ENCODE peak calls at places on chromosomes 6 and 20, in ten cellular contexts. One of them, this sample, is unnamed.

GRCh38 chr6:46490425-46491200 is 636 bp downstream of the RCAN2 start:
- DNase-seq in fibroblast of lung: no peak
- DNase-seq in PC-3: no peak
- DNase-seq in HCT116: no peak
- DNase-seq in neuronal stem cell: peak; percentile 67
- DNase-seq in astrocyte: no peak
- DNase-seq in K562: no peak
- DNase-seq in adipocyte: peak; percentile 66
- DNase-seq in GM23248: peak; percentile 70
- DNase-seq in neural progenitor cell: peak; percentile 87
- DNase-seq in this sample: peak; percentile 26

GRCh38 chr20:50191065-50191565 is 485 bp downstream of the CEBPB start:
- DNase-seq in fibroblast of lung: no peak
- DNase-seq in PC-3: peak; percentile 59
- DNase-seq in HCT116: no peak
- DNase-seq in neuronal stem cell: no peak
- DNase-seq in astrocyte: no peak
- DNase-seq in K562: peak; percentile 75
- DNase-seq in adipocyte: no peak
- DNase-seq in GM23248: peak; percentile 79
- DNase-seq in neural progenitor cell: no peak
- DNase-seq in this sample: peak; percentile 84

GRCh38 chr20:10005885-10006284 is 28.9 kb upstream of the ANKEF1 start:
- DNase-seq in fibroblast of lung: no peak
- DNase-seq in PC-3: no peak
- DNase-seq in HCT116: no peak
- DNase-seq in neuronal stem cell: no peak
- DNase-seq in astrocyte: no peak
- DNase-seq in K562: peak; percentile 75
- DNase-seq in adipocyte: no peak
- DNase-seq in GM23248: no peak
- DNase-seq in neural progenitor cell: no peak
- DNase-seq in this sample: no peak

GRCh38 chr6:139927236-139927635 is 552.8 kb upstream of the CITED2 start:
- DNase-seq in fibroblast of lung: peak; percentile 96
- DNase-seq in PC-3: peak; percentile 20
- DNase-seq in HCT116: no peak
- DNase-seq in neuronal stem cell: no peak
- DNase-seq in astrocyte: peak; percentile 94
- DNase-seq in K562: peak; percentile 37
- DNase-seq in adipocyte: peak; percentile 69
- DNase-seq in GM23248: peak; percentile 76
- DNase-seq in neural progenitor cell: no peak
- DNase-seq in this sample: no peak

GRCh38 chr6:3205913-3206312 is 21.5 kb downstream of the TUBB2B start:
- DNase-seq in fibroblast of lung: peak; percentile 90
- DNase-seq in PC-3: peak; percentile 81
- DNase-seq in HCT116: no peak
- DNase-seq in neuronal stem cell: no peak
- DNase-seq in astrocyte: peak; percentile 98
- DNase-seq in K562: peak; percentile 27
- DNase-seq in adipocyte: peak; percentile 93
- DNase-seq in GM23248: peak; percentile 97
- DNase-seq in neural progenitor cell: no peak
- DNase-seq in this sample: no peak

GRCh38 chr6:125839879-125840278 is 49.1 kb downstream of the NCOA7 start:
- DNase-seq in fibroblast of lung: no peak
- DNase-seq in PC-3: no peak
- DNase-seq in HCT116: no peak
- DNase-seq in neuronal stem cell: no peak
- DNase-seq in astrocyte: no peak
- DNase-seq in K562: no peak
- DNase-seq in adipocyte: no peak
- DNase-seq in GM23248: no peak
- DNase-seq in neural progenitor cell: no peak
- DNase-seq in this sample: no peak

GRCh38 chr20:63502671-63503172 is 3.8 kb upstream of the EEF1A2 start:
- DNase-seq in fibroblast of lung: no peak
- DNase-seq in PC-3: no peak
- DNase-seq in HCT116: no peak
- DNase-seq in neuronal stem cell: no peak
- DNase-seq in astrocyte: no peak
- DNase-seq in K562: no peak
- DNase-seq in adipocyte: no peak
- DNase-seq in GM23248: no peak
- DNase-seq in neural progenitor cell: no peak
- DNase-seq in this sample: no peak

GRCh38 chr6:43302126-43302525 is 4.1 kb downstream of the SLC22A7 start:
- DNase-seq in fibroblast of lung: no peak
- DNase-seq in PC-3: no peak
- DNase-seq in HCT116: no peak
- DNase-seq in neuronal stem cell: no peak
- DNase-seq in astrocyte: no peak
- DNase-seq in K562: no peak
- DNase-seq in adipocyte: no peak
- DNase-seq in GM23248: no peak
- DNase-seq in neural progenitor cell: no peak
- DNase-seq in this sample: no peak

GRCh38 chr6:113858067-113858604 is 991 bp downstream of the MARCKS start:
- DNase-seq in fibroblast of lung: peak; percentile 52
- DNase-seq in PC-3: peak; percentile 15
- DNase-seq in HCT116: no peak
- DNase-seq in neuronal stem cell: peak; percentile 51
- DNase-seq in astrocyte: peak; percentile 27
- DNase-seq in K562: no peak
- DNase-seq in adipocyte: peak; percentile 65
- DNase-seq in GM23248: peak; percentile 67
- DNase-seq in neural progenitor cell: peak; percentile 69
- DNase-seq in this sample: peak; percentile 56

GRCh38 chr20:24465730-24466129 is 3.7 kb upstream of the SYNDIG1 start:
- DNase-seq in fibroblast of lung: peak; percentile 17
- DNase-seq in PC-3: no peak
- DNase-seq in HCT116: no peak
- DNase-seq in neuronal stem cell: no peak
- DNase-seq in astrocyte: peak; percentile 62
- DNase-seq in K562: no peak
- DNase-seq in adipocyte: peak; percentile 4
- DNase-seq in GM23248: peak; percentile 82
- DNase-seq in neural progenitor cell: no peak
- DNase-seq in this sample: no peak

GRCh38 chr6:36184311-36184710 is 12.2 kb upstream of the BRPF3 start:
- DNase-seq in fibroblast of lung: no peak
- DNase-seq in PC-3: no peak
- DNase-seq in HCT116: no peak
- DNase-seq in neuronal stem cell: no peak
- DNase-seq in astrocyte: no peak
- DNase-seq in K562: no peak
- DNase-seq in adipocyte: no peak
- DNase-seq in GM23248: no peak
- DNase-seq in neural progenitor cell: no peak
- DNase-seq in this sample: no peak

GRCh38 chr20:31835554-31835953 is 9.8 kb downstream of the FOXS1 start:
- DNase-seq in fibroblast of lung: no peak
- DNase-seq in PC-3: no peak
- DNase-seq in HCT116: no peak
- DNase-seq in neuronal stem cell: no peak
- DNase-seq in astrocyte: no peak
- DNase-seq in K562: no peak
- DNase-seq in adipocyte: no peak
- DNase-seq in GM23248: no peak
- DNase-seq in neural progenitor cell: no peak
- DNase-seq in this sample: no peak

GRCh38 chr20:19786311-19786710 is 28.3 kb downstream of the RIN2 start:
- DNase-seq in fibroblast of lung: peak; percentile 90
- DNase-seq in PC-3: peak; percentile 75
- DNase-seq in HCT116: no peak
- DNase-seq in neuronal stem cell: no peak
- DNase-seq in astrocyte: peak; percentile 98
- DNase-seq in K562: no peak
- DNase-seq in adipocyte: peak; percentile 88
- DNase-seq in GM23248: peak; percentile 90
- DNase-seq in neural progenitor cell: peak; percentile 44
- DNase-seq in this sample: peak; percentile 71
- H3K9ac ChIP-seq in fibroblast of lung: no peak overlapping the region
- H3K9ac ChIP-seq in PC-3: peak overlapping the region; percentile 73
- H3K9ac ChIP-seq in HCT116: no peak overlapping the region
- H3K9ac ChIP-seq in neuronal stem cell: no peak overlapping the region
- H3K9ac ChIP-seq in astrocyte: peak overlapping the region; percentile 58
- H3K9ac ChIP-seq in K562: no peak overlapping the region
- H3K9ac ChIP-seq in adipocyte: peak overlapping the region; percentile 75
- H3K9ac ChIP-seq in GM23248: peak overlapping the region; percentile 68
- H3K9ac ChIP-seq in neural progenitor cell: no peak overlapping the region
- H3K9ac ChIP-seq in this sample: no peak overlapping the region

GRCh38 chr20:59948828-59949720 is 8.9 kb downstream of the FAM217B start:
- DNase-seq in fibroblast of lung: peak; percentile 74
- DNase-seq in PC-3: peak; percentile 69
- DNase-seq in HCT116: peak; percentile 29
- DNase-seq in neuronal stem cell: no peak
- DNase-seq in astrocyte: no peak
- DNase-seq in K562: peak; percentile 56
- DNase-seq in adipocyte: peak; percentile 82
- DNase-seq in GM23248: peak; percentile 80
- DNase-seq in neural progenitor cell: peak; percentile 62
- DNase-seq in this sample: no peak

GRCh38 chr20:59942245-59942644 is 2.1 kb downstream of the FAM217B start:
- DNase-seq in fibroblast of lung: no peak
- DNase-seq in PC-3: no peak
- DNase-seq in HCT116: no peak
- DNase-seq in neuronal stem cell: no peak
- DNase-seq in astrocyte: no peak
- DNase-seq in K562: no peak
- DNase-seq in adipocyte: no peak
- DNase-seq in GM23248: no peak
- DNase-seq in neural progenitor cell: no peak
- DNase-seq in this sample: no peak

GRCh38 chr20:59948212-59948611 is 8.0 kb downstream of the FAM217B start:
- DNase-seq in fibroblast of lung: no peak
- DNase-seq in PC-3: no peak
- DNase-seq in HCT116: no peak
- DNase-seq in neuronal stem cell: no peak
- DNase-seq in astrocyte: no peak
- DNase-seq in K562: no peak
- DNase-seq in adipocyte: no peak
- DNase-seq in GM23248: no peak
- DNase-seq in neural progenitor cell: no peak
- DNase-seq in this sample: no peak

GRCh38 chr20:59945175-59945574 is 5.0 kb downstream of the FAM217B start:
- DNase-seq in fibroblast of lung: no peak
- DNase-seq in PC-3: no peak
- DNase-seq in HCT116: no peak
- DNase-seq in neuronal stem cell: no peak
- DNase-seq in astrocyte: no peak
- DNase-seq in K562: no peak
- DNase-seq in adipocyte: no peak
- DNase-seq in GM23248: peak; percentile 25
- DNase-seq in neural progenitor cell: no peak
- DNase-seq in this sample: no peak

DNA sequence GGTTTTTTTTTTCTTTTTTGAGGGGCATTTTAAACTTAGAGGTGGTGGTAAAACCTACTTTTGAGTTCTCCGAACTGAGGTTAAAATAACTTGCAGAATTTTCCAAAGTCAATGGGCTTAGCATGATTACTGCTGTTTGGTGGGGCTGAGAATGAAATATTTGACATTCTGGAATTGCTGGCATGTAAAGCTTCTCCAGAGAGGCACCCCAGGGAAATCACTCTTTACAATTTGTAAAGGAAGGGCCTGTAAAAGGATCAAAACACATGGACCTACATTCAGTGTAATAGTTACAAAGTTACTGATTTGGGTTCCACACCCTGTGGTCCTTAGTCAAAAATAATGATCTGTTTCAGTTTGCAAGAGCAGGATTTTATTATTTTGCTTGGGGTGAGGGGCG is 5.5 kb downstream of the FAM217B start:
- DNase-seq in fibroblast of lung: no peak
- DNase-seq in PC-3: no peak
- DNase-seq in HCT116: no peak
- DNase-seq in neuronal stem cell: no peak
- DNase-seq in astrocyte: no peak
- DNase-seq in K562: no peak
- DNase-seq in adipocyte: peak; percentile 63
- DNase-seq in GM23248: no peak
- DNase-seq in neural progenitor cell: peak; percentile 19
- DNase-seq in this sample: no peak
- H3K9ac ChIP-seq in fibroblast of lung: no peak overlapping the region
- H3K9ac ChIP-seq in PC-3: no peak overlapping the region
- H3K9ac ChIP-seq in HCT116: no peak overlapping the region
- H3K9ac ChIP-seq in neuronal stem cell: no peak overlapping the region
- H3K9ac ChIP-seq in astrocyte: no peak overlapping the region
- H3K9ac ChIP-seq in K562: no peak overlapping the region
- H3K9ac ChIP-seq in adipocyte: no peak overlapping the region
- H3K9ac ChIP-seq in GM23248: peak overlapping the region; percentile 3
- H3K9ac ChIP-seq in neural progenitor cell: no peak overlapping the region
- H3K9ac ChIP-seq in this sample: no peak overlapping the region

DNA sequence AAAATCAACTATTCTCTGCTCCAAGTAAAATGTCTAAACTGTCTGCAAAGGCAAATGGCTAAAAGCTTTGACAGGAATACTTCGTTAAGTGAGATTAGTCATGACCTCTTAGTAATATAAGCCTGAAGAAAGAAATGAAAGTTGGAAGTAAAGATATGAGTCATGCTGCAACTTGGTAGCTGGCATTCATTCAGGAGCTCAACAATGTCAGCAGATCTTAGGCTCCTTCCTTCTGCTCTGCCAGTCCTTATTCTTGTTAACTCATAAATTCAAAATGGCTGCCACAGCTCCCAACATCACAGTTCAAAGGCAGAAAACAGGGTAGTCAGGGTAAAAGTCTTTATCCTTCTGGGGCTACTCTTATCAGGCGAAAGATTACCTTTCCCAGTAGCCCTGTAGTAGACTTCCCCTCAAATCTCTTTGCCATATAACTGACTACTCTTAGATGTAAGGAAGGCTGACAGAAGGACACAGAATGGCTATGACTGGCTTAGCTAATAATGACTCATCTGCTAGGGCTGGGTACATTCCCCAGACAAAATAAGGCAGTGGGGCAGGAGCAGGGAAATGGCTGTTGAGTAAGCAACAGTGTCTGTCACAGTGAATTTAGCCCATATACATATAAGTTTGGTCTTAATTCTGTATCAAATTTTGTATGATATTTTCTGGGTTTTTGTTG is 24.4 kb upstream of the C6orf62 start:
- DNase-seq in fibroblast of lung: peak; percentile 98
- DNase-seq in PC-3: peak; percentile 93
- DNase-seq in HCT116: peak; percentile 76
- DNase-seq in neuronal stem cell: no peak
- DNase-seq in astrocyte: peak; percentile 97
- DNase-seq in K562: peak; percentile 56
- DNase-seq in adipocyte: peak; percentile 85
- DNase-seq in GM23248: peak; percentile 98
- DNase-seq in neural progenitor cell: no peak
- DNase-seq in this sample: no peak
- H3K9ac ChIP-seq in fibroblast of lung: peak overlapping the region; percentile 41
- H3K9ac ChIP-seq in PC-3: peak overlapping the region; percentile 71
- H3K9ac ChIP-seq in HCT116: peak overlapping the region; percentile 47
- H3K9ac ChIP-seq in neuronal stem cell: no peak overlapping the region
- H3K9ac ChIP-seq in astrocyte: peak overlapping the region; percentile 85
- H3K9ac ChIP-seq in K562: no peak overlapping the region
- H3K9ac ChIP-seq in adipocyte: peak overlapping the region; percentile 61
- H3K9ac ChIP-seq in GM23248: peak overlapping the region; percentile 84
- H3K9ac ChIP-seq in neural progenitor cell: no peak overlapping the region
- H3K9ac ChIP-seq in this sample: no peak overlapping the region

GRCh38 chr6:147227770-147228320 is 23.6 kb downstream of the STXBP5 start:
- DNase-seq in fibroblast of lung: no peak
- DNase-seq in PC-3: no peak
- DNase-seq in HCT116: no peak
- DNase-seq in neuronal stem cell: no peak
- DNase-seq in astrocyte: no peak
- DNase-seq in K562: peak; percentile 31
- DNase-seq in adipocyte: no peak
- DNase-seq in GM23248: peak; percentile 11
- DNase-seq in neural progenitor cell: no peak
- DNase-seq in this sample: no peak
- H3K9ac ChIP-seq in fibroblast of lung: no peak overlapping the region
- H3K9ac ChIP-seq in PC-3: no peak overlapping the region
- H3K9ac ChIP-seq in HCT116: no peak overlapping the region
- H3K9ac ChIP-seq in neuronal stem cell: no peak overlapping the region
- H3K9ac ChIP-seq in astrocyte: no peak overlapping the region
- H3K9ac ChIP-seq in K562: no peak overlapping the region
- H3K9ac ChIP-seq in adipocyte: no peak overlapping the region
- H3K9ac ChIP-seq in GM23248: no peak overlapping the region
- H3K9ac ChIP-seq in neural progenitor cell: no peak overlapping the region
- H3K9ac ChIP-seq in this sample: no peak overlapping the region

This sample was measured in colonic mucosa.